ENCODE peak calls at places on chromosomes 13 and 19, in seven cellular contexts. L is fibroblast of lung, K is upper lobe of right lung, A is kidney, X is astrocyte of the spinal cord, N is thoracic aorta, D is foreskin fibroblast. B is an unnamed sample.

GRCh38 chr19:5172859-5173577 is 167.6 kb downstream of the PTPRS start:
- DNase-seq in L (peak), K (no peak), A (peak), X (peak), N (peak), D (peak), B (peak)

GRCh38 chr19:53193534-53194222 is 520 bp upstream of the ZNF665 start:
- DNase-seq in L (no peak), K (no peak), A (no peak), X (no peak), N (no peak), D (no peak), B (no peak)

GRCh38 chr13:107141767-107142166 is 573.8 kb upstream of the ARGLU1 start:
- DNase-seq in L (no peak), K (no peak), A (no peak), X (no peak), N (no peak), D (no peak), B (no peak)

GRCh38 chr13:79796116-79796515 is 315.2 kb downstream of the NDFIP2 start:
- DNase-seq in L (no peak), K (no peak), A (no peak), X (no peak), N (no peak), D (no peak), B (no peak)

GRCh38 chr13:34698953-34699352 is 243.1 kb upstream of the NBEA start:
- DNase-seq in L (peak), K (no peak), A (no peak), X (no peak), N (no peak), D (peak), B (peak)

GRCh38 chr19:40445945-40446784 is 2.0 kb upstream of the SERTAD3 start:
- DNase-seq in L (no peak), K (no peak), A (peak), X (no peak), N (no peak), D (peak), B (peak)

GRCh38 chr19:16888629-16889371 is at the start of gene F2RL3:
- DNase-seq in L (peak), K (peak), A (peak), X (no peak), N (no peak), D (peak), B (no peak)

GRCh38 chr19:35161434-35161743 is 6.9 kb downstream of the FXYD5 start:
- DNase-seq in L (no peak), K (no peak), A (no peak), X (no peak), N (no peak), D (no peak), B (no peak)

GRCh38 chr13:27619711-27620376 is 485 bp downstream of the LNX2 start:
- DNase-seq in L (peak), K (no peak), A (peak), X (peak), N (no peak), D (peak), B (peak)

GRCh38 chr19:44692379-44692721 is 6.6 kb upstream of the CEACAM16 start:
- DNase-seq in L (no peak), K (no peak), A (no peak), X (no peak), N (no peak), D (no peak), B (peak)

DNA sequence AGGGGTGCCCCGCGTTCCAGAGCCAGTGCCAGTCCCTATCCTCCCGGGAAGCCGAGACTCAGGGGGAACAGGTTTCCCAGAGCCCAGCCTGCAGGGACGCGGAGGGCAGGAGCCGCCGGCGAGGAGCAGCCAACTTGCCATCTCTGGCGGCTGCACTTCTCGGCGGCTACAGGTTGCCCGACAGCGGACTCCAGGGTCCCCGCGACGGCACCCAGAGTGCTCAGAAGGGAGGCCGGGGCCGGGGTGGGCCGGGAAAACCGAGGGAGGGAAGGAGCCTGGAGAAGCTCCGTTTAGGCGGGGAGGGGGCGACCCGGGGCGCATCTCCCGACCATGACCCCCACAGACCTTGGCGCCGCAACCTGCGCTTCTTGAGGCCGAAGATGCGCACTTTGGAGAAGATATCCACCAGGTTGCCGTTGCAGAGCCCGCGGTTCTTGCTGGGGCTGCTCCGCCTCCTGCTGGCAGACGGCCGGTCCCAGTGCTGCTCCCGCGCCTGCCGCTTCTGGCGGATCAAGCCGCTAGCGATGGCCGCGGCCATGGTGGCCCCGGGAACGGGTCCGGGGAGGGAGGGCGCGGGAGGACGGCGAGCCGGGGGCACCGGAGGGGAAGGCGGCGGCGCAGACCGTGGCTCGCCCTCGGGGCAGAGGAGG is 463.8 kb downstream of the ITGBL1 start:
- DNase-seq in L (peak), K (peak), A (peak), X (peak), N (no peak), D (peak), B (no peak)
- TF ChIP-seq CTCF in L (peak), K (no peak), A (no peak), X (peak), N (no peak), D (no peak), B (no peak)

DNA sequence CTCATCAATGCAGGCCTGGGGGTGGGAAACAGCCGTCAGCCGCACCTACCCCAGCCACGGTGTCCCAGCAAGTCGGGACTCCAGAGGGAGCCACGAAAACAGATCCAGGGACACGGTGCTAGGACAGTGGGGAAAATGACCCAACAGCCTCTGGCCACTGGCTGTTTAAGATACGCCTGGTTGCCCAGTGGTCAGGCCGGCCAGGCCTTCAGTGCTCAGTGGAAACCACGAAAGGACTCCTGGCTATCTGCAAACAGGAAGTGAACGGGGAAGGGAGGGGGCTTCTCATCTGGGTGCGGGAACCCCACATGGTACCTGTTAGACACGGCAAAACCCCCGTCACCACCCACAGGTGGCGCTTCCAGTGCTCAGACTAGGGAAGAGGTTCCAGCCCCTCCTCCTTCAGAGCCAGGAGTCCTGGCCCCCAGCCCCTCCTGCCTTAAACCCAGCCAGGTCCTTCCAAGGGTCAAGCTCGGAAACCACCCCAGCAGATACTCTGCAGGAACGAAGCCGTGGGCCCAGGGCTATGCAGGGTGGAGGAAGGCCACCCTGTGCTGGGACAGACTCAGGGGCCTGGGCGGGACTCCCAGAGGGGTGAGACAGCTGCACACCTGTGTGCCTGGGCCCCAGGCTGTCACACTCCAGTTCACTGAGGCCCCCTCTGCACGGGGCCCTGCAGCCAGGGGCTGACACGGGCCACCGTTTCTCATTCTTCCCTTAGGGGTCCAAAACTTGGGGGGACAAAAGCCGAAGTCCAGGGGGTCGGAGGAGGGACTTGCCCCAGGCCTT is 4.5 kb downstream of the PPP1R12C start:
- DNase-seq in L (no peak), K (peak), A (peak), X (no peak), N (no peak), D (no peak), B (no peak)
- TF ChIP-seq CTCF in L (no peak), K (no peak), A (no peak), X (no peak), N (no peak), D (no peak), B (no peak)

GRCh38 chr13:104206450-104207044 is 1140.3 kb upstream of the SLC10A2 start:
- DNase-seq in L (no peak), K (no peak), A (no peak), X (no peak), N (no peak), D (no peak), B (no peak)

GRCh38 chr13:104198811-104199210 is 1132.6 kb upstream of the SLC10A2 start:
- DNase-seq in L (no peak), K (no peak), A (no peak), X (no peak), N (no peak), D (no peak), B (no peak)

GRCh38 chr13:104204177-104204576 is 1138.0 kb upstream of the SLC10A2 start:
- DNase-seq in L (no peak), K (no peak), A (no peak), X (no peak), N (no peak), D (no peak), B (no peak)
- TF ChIP-seq CTCF in L (no peak), K (no peak), A (no peak), X (no peak), N (no peak), D (no peak), B (no peak)

GRCh38 chr13:52615134-52615801 is 27.0 kb upstream of the HNRNPA1L2 start:
- DNase-seq in L (no peak), K (no peak), A (no peak), X (no peak), N (no peak), D (no peak), B (no peak)

GRCh38 chr13:52617070-52618060 is 24.9 kb upstream of the HNRNPA1L2 start:
- DNase-seq in L (peak), K (peak), A (peak), X (peak), N (peak), D (peak), B (peak)

DNA sequence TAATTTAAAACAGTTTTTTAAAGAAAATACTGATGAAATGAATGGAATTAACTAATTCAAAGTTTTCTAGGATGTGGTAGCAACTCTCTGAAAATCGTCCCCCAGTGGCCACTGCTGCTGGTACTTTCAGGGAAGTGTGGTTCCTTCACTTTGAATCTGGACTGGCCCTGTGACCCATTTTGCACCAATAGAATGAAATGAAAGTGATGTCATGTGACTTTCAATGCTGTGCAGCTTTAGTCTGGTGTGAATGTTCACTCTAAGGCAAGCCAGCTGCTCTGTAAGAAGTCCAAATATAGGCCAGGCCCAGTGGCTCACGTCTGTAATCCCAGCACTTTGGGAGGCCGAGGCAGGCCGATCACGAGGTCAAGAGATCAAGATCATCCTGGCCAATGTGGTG is 26.4 kb upstream of the HNRNPA1L2 start:
- DNase-seq in L (no peak), K (no peak), A (no peak), X (no peak), N (no peak), D (no peak), B (no peak)
- TF ChIP-seq CTCF in L (no peak), K (no peak), A (no peak), X (no peak), N (no peak), D (no peak), B (no peak)

GRCh38 chr19:897442-898039 is 4.3 kb downstream of the RNU6-9 start:
- DNase-seq in L (no peak), K (no peak), A (no peak), X (no peak), N (no peak), D (no peak), B (no peak)
- TF ChIP-seq CTCF in L (no peak), K (no peak), A (no peak), X (peak), N (no peak), D (no peak), B (peak)

DNA sequence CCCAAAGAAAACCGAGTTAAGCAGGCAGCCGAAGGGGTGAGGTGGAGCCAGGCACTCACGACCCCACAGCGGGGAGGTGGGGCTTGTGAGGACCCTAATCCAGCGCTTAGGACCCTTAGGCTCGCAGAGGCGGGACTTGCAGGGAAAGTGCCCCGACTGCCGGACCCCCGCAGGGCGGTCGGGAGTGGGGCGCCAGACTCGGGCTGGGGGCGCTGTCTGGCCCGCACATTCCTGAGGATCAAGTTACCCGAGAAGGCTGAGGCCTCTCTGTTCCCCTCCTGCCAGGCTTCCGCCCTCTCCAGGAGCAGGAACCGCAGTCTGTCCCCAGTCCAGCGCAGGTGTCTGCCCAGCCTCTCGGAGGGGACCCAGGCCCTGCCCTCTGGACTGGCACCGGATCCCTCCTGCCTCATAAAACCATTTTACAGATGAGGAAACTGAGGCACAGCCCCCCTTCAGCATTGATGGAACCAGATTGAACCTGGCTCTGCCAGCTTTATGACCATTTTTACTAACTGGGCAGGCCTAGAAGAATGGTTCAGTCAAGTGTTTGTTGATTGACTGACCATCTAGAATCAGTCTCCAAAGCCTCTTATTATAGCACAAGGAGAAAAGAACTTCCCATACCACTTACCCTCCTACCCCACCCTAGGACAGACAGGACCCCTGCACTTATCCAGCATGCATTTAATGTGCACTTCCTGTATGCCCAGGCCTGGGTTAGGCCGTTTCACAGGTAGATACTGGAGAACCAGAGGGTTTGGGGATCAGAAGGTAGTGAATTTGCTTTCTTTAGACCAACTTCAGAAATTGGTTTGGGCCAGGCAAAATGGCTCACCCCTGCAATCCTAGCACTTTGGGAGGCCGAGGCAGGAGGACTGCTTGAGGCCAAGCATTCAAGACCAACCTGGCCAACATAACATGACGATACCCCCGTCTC is 6.7 kb upstream of the JUND start:
- DNase-seq in L (no peak), K (no peak), A (no peak), X (peak), N (no peak), D (peak), B (no peak)
- TF ChIP-seq CTCF in L (no peak), K (no peak), A (no peak), X (peak), N (no peak), D (no peak), B (no peak)

GRCh38 chr19:33224694-33225457 is 774 bp downstream of the SLC7A10 start:
- DNase-seq in L (no peak), K (no peak), A (no peak), X (no peak), N (no peak), D (no peak), B (no peak)

GRCh38 chr19:33227870-33228599 is 2.4 kb upstream of the SLC7A10 start:
- DNase-seq in L (peak), K (no peak), A (no peak), X (no peak), N (no peak), D (no peak), B (no peak)

GRCh38 chr19:33225458-33225925 is at the start of gene SLC7A10:
- DNase-seq in L (no peak), K (no peak), A (no peak), X (no peak), N (no peak), D (peak), B (no peak)

GRCh38 chr19:33227242-33227650 is 1.6 kb upstream of the SLC7A10 start:
- DNase-seq in L (peak), K (peak), A (no peak), X (no peak), N (no peak), D (no peak), B (no peak)

GRCh38 chr19:33226550-33227241 is 1.0 kb upstream of the SLC7A10 start:
- DNase-seq in L (peak), K (peak), A (no peak), X (no peak), N (no peak), D (peak), B (no peak)
- TF ChIP-seq CTCF in L (no peak), K (no peak), A (no peak), X (no peak), N (no peak), D (no peak), B (no peak)